ENCODE peak calls at places on chromosome 16, in six cellular contexts. C, H, P, R, X and F are unnamed samples.

GRCh38 chr16:19419691-19420060 is 2.0 kb downstream of the TMC5 start:
- DNase-seq in C (no peak), H (no peak), P (no peak), R (no peak), X (no peak), F (peak)

GRCh38 chr16:8936421-8936820 is 27.3 kb downstream of the USP7 start:
- DNase-seq in C (no peak), H (no peak), P (peak), R (no peak), X (peak), F (peak)

GRCh38 chr16:12515771-12516170 is 287.9 kb downstream of the CPPED1 start:
- DNase-seq in C (no peak), H (no peak), P (no peak), R (no peak), X (no peak), F (no peak)

GRCh38 chr16:70476272-70477020 is 22.1 kb downstream of the FCSK start:
- DNase-seq in C (no peak), H (no peak), P (no peak), R (no peak), X (peak), F (peak)

GRCh38 chr16:12267491-12267890 is 291.0 kb downstream of the SNX29 start:
- DNase-seq in C (no peak), H (no peak), P (no peak), R (no peak), X (no peak), F (no peak)

GRCh38 chr16:86498661-86499493 is 11.4 kb upstream of the FOXF1 start:
- DNase-seq in C (no peak), H (no peak), P (no peak), R (no peak), X (peak), F (no peak)

GRCh38 chr16:50335198-50335958 is 33.4 kb downstream of the BRD7 start:
- DNase-seq in C (no peak), H (no peak), P (peak), R (no peak), X (peak), F (no peak)

GRCh38 chr16:19831678-19832077 is 53.0 kb downstream of the GPRC5B start:
- DNase-seq in C (no peak), H (peak), P (no peak), R (no peak), X (peak), F (peak)

GRCh38 chr16:1152123-1152638 is 725 bp upstream of the CACNA1H start:
- DNase-seq in C (no peak), H (peak), P (no peak), R (peak), X (no peak), F (no peak)

GRCh38 chr16:56990407-56991286 is 1.3 kb downstream of the NLRC5 start:
- DNase-seq in C (no peak), H (no peak), P (no peak), R (no peak), X (no peak), F (no peak)

GRCh38 chr16:55526448-55526847 is 17.6 kb downstream of the LPCAT2 start:
- DNase-seq in C (no peak), H (no peak), P (no peak), R (no peak), X (no peak), F (peak)

GRCh38 chr16:13429411-13429810 is 490.5 kb upstream of the ERCC4 start:
- DNase-seq in C (no peak), H (no peak), P (no peak), R (no peak), X (no peak), F (peak)

GRCh38 chr16:68629315-68629900 is 15.7 kb upstream of the CDH3 start:
- DNase-seq in C (no peak), H (no peak), P (no peak), R (no peak), X (no peak), F (no peak)

GRCh38 chr16:24845726-24846547 is at the start of gene SLC5A11:
- DNase-seq in C (no peak), H (no peak), P (no peak), R (no peak), X (no peak), F (no peak)

GRCh38 chr16:77500286-77500598 is 65.4 kb upstream of the ADAMTS18 start:
- DNase-seq in C (no peak), H (no peak), P (no peak), R (no peak), X (no peak), F (no peak)

GRCh38 chr16:57446530-57447141 is 549 bp downstream of the CIAPIN1 start:
- DNase-seq in C (no peak), H (no peak), P (peak), R (peak), X (peak), F (peak)

GRCh38 chr16:84806256-84806889 is 13.4 kb upstream of the CRISPLD2 start:
- DNase-seq in C (no peak), H (no peak), P (no peak), R (peak), X (peak), F (peak)

GRCh38 chr16:17377360-17378324 is 93.1 kb downstream of the XYLT1 start:
- DNase-seq in C (no peak), H (no peak), P (peak), R (no peak), X (no peak), F (peak)

GRCh38 chr16:86117756-86118155 is 218.8 kb downstream of the IRF8 start:
- DNase-seq in C (no peak), H (no peak), P (no peak), R (no peak), X (no peak), F (no peak)

GRCh38 chr16:67294927-67295326 is 15.6 kb downstream of the PLEKHG4 start:
- DNase-seq in C (no peak), H (no peak), P (no peak), R (peak), X (peak), F (peak)

GRCh38 chr16:16045879-16046278 is 96.5 kb downstream of the ABCC1 start:
- DNase-seq in C (no peak), H (peak), P (no peak), R (no peak), X (no peak), F (no peak)

GRCh38 chr16:46916980-46917379 is 32.8 kb downstream of the GPT2 start:
- DNase-seq in C (no peak), H (no peak), P (no peak), R (no peak), X (peak), F (no peak)

GRCh38 chr16:46918400-46918799 is 34.2 kb downstream of the GPT2 start:
- DNase-seq in C (no peak), H (no peak), P (no peak), R (no peak), X (no peak), F (no peak)

GRCh38 chr16:46922239-46922638 is 38.1 kb downstream of the GPT2 start:
- DNase-seq in C (no peak), H (no peak), P (no peak), R (peak), X (no peak), F (no peak)

GRCh38 chr16:46920402-46921068 is 36.4 kb downstream of the GPT2 start:
- DNase-seq in C (no peak), H (no peak), P (no peak), R (peak), X (no peak), F (no peak)

DNA sequence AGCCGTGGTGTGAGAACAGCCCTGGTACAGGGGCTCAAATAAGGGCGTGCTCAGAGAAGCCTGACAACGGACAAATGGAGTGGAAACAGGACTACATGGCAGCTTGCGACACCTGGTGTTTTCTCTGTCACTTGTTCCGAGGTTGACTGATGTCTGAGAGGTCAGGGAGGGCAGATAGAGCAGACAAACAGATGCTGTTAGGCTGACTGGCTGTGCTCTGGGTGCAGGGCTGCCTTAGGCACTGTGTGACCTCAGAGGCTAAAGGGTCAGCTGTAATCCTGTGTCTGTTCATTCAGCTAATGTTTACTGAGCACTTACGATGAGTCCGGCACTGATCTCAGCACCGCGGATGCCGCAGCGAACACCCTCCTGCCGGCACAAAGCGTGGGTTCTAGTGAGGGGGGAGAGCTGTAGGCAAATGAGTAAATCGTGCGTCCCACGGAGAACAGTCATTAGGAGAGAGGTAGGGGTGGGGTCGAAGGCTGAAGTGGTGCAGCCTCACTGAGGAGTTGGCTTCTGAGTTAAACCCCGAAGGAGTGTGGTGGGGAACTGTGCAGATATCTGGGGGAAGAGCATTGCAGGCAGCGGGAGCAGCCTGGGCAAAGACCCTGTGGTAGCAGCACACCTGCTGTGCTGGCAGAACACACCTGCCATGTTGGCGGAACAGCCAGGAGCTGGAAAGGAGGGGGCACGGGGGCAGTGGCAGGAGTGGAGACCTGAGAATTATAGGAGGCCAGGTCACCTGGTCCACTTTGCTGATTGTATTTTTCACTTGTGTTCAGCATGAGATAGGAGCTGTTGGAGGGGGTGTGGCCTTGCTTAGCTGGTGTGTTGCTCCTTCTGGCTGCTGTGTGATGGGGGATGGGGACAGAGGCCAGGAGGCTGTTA is 35.0 kb downstream of the GPT2 start:
- DNase-seq in C (no peak), H (no peak), P (peak), R (peak), X (peak), F (no peak)
- H3K27ac ChIP-seq in C (no peak), H (peak), P (no peak), R (no peak), X (no peak), F (no peak)

GRCh38 chr16:80175011-80175410 is 365.8 kb upstream of the DYNLRB2 start:
- DNase-seq in C (no peak), H (no peak), P (no peak), R (no peak), X (no peak), F (no peak)

GRCh38 chr16:80171746-80172145 is 369.0 kb upstream of the DYNLRB2 start:
- DNase-seq in C (no peak), H (no peak), P (no peak), R (no peak), X (no peak), F (no peak)

GRCh38 chr16:80174416-80174815 is 366.4 kb upstream of the DYNLRB2 start:
- DNase-seq in C (no peak), H (no peak), P (no peak), R (no peak), X (peak), F (peak)

GRCh38 chr16:80167657-80168056 is 373.1 kb upstream of the DYNLRB2 start:
- DNase-seq in C (no peak), H (no peak), P (no peak), R (no peak), X (no peak), F (no peak)

GRCh38 chr16:80171199-80171598 is 369.6 kb upstream of the DYNLRB2 start:
- DNase-seq in C (no peak), H (no peak), P (no peak), R (no peak), X (no peak), F (no peak)
- H3K27ac ChIP-seq in C (no peak), H (no peak), P (no peak), R (no peak), X (no peak), F (no peak)

DNA sequence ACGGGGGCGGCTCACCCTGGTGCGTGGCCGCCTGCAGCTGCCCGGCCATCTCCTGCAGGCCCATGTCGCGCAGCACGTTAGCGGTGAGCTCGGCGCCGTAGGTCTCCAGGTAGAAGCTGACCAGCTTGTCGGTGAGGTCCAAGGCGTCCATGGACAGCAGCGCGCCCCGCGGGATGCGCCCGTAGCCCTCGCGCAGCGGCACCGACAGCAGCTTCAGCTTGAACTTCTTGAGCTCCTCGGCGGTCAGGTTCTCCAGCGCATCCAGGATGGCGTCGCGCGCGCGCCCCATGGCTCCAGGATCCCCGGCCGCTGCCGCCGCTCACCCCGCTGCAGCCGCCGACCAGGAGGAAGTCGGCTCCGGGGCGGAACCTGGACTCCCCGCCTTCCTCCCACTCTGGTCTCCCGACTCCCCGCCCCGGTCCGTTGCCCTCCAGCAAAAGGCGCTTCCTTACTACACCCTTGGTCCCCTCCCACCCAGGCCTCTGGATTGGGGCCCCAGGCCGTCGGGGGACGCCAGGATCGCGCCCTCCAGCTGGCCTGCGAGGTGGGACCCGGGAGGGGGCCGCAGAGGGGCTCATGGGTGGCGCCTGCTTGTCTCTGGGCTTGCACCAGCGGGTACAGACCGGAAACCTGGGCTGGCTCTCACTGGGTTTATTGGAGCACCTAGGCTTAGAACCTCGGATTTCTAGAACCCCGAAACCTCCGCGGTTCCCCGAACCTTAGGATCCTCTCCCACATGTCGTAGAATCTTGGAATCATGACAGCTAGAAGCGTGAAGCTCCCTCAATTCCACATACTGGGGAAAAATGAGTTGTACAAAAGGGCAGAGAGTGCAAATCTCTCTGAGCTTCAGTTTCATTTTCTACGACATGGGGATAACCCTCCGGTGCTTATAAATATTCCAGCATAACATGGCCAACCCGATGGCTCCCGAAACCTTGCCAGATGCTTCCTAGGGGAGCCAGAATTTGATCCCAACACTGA is at the start of gene PYCARD:
- DNase-seq in C (peak), H (peak), P (peak), R (peak), X (peak), F (peak)
- H3K27ac ChIP-seq in C (peak), H (no peak), P (peak), R (no peak), X (no peak), F (no peak)

DNA sequence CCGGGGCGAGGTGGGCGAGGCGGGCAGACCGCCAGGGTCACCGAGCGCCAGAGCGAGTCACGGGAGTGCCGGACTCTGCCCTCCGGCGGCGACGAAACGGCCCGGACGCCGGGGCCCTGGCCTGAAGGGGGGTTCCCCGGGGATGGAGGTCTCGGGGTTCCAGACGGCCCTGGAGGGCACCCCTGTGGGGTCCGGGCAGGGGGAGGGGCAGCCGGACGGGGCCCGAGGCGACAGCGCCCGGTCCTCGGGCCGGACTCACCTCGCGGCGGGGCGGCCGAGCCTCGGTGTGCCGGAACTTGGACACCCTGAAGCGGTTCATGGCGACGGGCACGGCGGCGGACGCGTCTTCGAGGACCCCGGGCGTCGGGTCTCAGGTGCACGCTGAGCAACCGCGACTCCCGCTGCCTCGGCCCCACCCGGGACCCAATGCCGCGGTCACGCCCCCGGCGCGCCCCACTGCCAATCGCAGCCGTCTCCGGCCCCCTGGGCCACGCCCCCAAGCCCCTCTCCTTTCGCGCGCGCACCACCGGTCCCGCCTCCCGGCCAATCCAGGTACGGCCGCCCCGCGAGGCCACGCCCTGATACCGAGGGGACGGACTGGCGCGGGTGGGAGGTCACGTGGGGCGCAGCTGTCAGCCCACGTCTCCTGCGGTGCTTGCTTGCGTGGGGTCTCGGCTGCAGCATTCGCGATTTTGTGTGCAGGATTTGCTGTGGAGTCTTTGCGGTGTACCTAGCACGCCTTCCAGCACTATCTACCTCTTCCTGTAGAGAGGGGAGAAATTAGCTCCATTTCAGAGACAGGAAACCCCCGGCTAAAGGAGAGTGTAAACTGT is at the start of gene CORO7:
- DNase-seq in C (peak), H (peak), P (peak), R (peak), X (peak), F (peak)
- H3K27ac ChIP-seq in C (peak), H (no peak), P (peak), R (peak), X (no peak), F (no peak)